ENCODE peak calls at places on chromosome 13, in five cellular contexts. X is PC-9; P is activated CD8-positive, alpha-beta memory T cell treated with anti-CD3 and anti-CD28 coated beads, Interleukin-2, amount 50 U/mL, for 4 hours; G is iPS-NIHi11; D is Kasumi-1. R is an unnamed sample.

GRCh38 chr13:99083976-99084375 is 106.1 kb upstream of the DOCK9 start:
- DNase-seq in X (no peak), P (no peak), G (no peak), D (no peak), R (no peak)

GRCh38 chr13:91744284-91744683 is 345.9 kb downstream of the GPC5 start:
- DNase-seq in X (no peak), P (no peak), G (no peak), D (no peak), R (no peak)

GRCh38 chr13:94157705-94158218 is 321.7 kb downstream of the DCT start:
- DNase-seq in X (no peak), P (no peak), G (no peak), D (no peak), R (no peak)

GRCh38 chr13:36154567-36155231 is 23.5 kb upstream of the DCLK1 start:
- DNase-seq in X (no peak), P (no peak), G (peak; percentile 48), D (no peak), R (no peak)

GRCh38 chr13:31159306-31159705 is 2.4 kb downstream of the HSPH1 start:
- DNase-seq in X (no peak), P (no peak), G (no peak), D (no peak), R (no peak)

GRCh38 chr13:27953671-27954405 is 15.3 kb downstream of the CDX2 start:
- DNase-seq in X (no peak), P (peak; percentile 59), G (peak; percentile 96), D (peak; percentile 52), R (peak; percentile 84)

GRCh38 chr13:27868639-27869435 is 51.0 kb upstream of the PDX1 start:
- DNase-seq in X (no peak), P (no peak), G (no peak), D (peak; percentile 4), R (no peak)

GRCh38 chr13:90613076-90613795 is 734.3 kb upstream of the MIR17HG start:
- DNase-seq in X (no peak), P (no peak), G (no peak), D (no peak), R (no peak)

GRCh38 chr13:78426183-78426582 is 177.2 kb downstream of the POU4F1 start:
- DNase-seq in X (no peak), P (no peak), G (no peak), D (no peak), R (no peak)